ENCODE peak calls at places on chromosomes 4 and X, in six cellular contexts. M is suprapubic skin, H is right lobe of liver, R is vagina, N is tibial nerve, Y is uterus. T is an unnamed sample.

GRCh38 chr4:186904104-186904503 is 180.4 kb upstream of the FAT1 start:
- DNase-seq in M (no peak), H (no peak), R (no peak), N (no peak), Y (no peak), T (no peak)

GRCh38 chr4:5888222-5888701 is 4.6 kb downstream of the CRMP1 start:
- DNase-seq in M (no peak), H (no peak), R (no peak), N (no peak), Y (no peak), T (no peak)

GRCh38 chrX:67892391-67892790 is 348.6 kb downstream of the AR start:
- DNase-seq in M (no peak), H (no peak), R (no peak), N (no peak), Y (no peak), T (no peak)

GRCh38 chrX:21004835-21005234 is 369.4 kb upstream of the CNKSR2 start:
- DNase-seq in M (no peak), H (no peak), R (no peak), N (no peak), Y (no peak), T (no peak)

GRCh38 chr4:155179216-155179615 is 29.2 kb upstream of the NPY2R start:
- DNase-seq in M (no peak), H (no peak), R (no peak), N (no peak), Y (no peak), T (no peak)

GRCh38 chrX:138723301-138723700 is 11.8 kb upstream of the FGF13 start:
- DNase-seq in M (no peak), H (no peak), R (no peak), N (no peak), Y (no peak), T (no peak)

GRCh38 chrX:74246524-74246923 is 57.5 kb upstream of the ZCCHC13 start:
- DNase-seq in M (no peak), H (no peak), R (no peak), N (no peak), Y (no peak), T (no peak)

GRCh38 chr4:40334591-40335507 is at the start of gene CHRNA9:
- DNase-seq in M (no peak), H (no peak), R (no peak), N (no peak), Y (no peak), T (peak; percentile 33)

GRCh38 chr4:140090215-140090731 is 63.7 kb downstream of the MAML3 start:
- DNase-seq in M (no peak), H (no peak), R (no peak), N (no peak), Y (no peak), T (no peak)

GRCh38 chr4:107896651-107897050 is 34.7 kb upstream of the CYP2U1 start:
- DNase-seq in M (no peak), H (no peak), R (no peak), N (no peak), Y (no peak), T (no peak)

GRCh38 chr4:52588771-52589591 is 70.1 kb downstream of the USP46 start:
- DNase-seq in M (no peak), H (no peak), R (no peak), N (no peak), Y (peak; percentile 56), T (no peak)

GRCh38 chrX:150574824-150575409 is 6.5 kb downstream of the MTM1 start:
- DNase-seq in M (no peak), H (no peak), R (no peak), N (no peak), Y (no peak), T (no peak)

GRCh38 chrX:44896566-44897186 is 23.7 kb downstream of the KDM6A start:
- DNase-seq in M (no peak), H (no peak), R (no peak), N (no peak), Y (no peak), T (no peak)

GRCh38 chrX:102651242-102651967 is at the start of gene GPRASP1:
- DNase-seq in M (peak; percentile 72), H (peak; percentile 58), R (no peak), N (peak; percentile 37), Y (peak; percentile 79), T (peak; percentile 74)

DNA sequence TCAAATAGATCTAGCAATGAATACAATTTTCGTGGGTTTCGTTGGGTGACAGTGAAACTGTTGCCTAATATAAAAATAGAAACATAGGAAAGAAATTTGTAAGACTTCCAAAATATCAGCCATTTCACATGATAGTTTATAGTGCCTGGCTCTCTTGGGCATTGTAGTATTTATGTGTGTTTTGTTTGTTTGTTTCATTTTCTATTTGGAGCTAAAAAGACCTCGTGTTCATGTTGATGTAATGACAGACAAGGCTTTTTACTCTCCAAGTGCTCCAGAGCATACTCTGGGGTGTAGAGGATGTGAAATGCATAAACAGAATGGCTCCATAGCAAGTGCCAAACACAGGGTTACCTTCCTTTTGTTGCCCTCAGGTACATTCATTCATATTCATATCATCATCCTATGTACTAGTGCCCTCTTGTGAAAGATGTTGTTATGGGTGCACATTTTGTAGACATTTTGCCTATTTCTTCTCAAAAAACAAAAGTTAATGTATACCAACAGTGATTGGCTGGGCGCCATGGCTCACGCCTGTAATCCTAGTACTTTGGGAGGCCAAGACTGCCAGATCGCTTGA is 100.7 kb upstream of the AMOT start:
- DNase-seq in M (no peak), H (no peak), R (no peak), N (no peak), Y (no peak), T (no peak)
- H3K4me3 ChIP-seq in M (no peak overlapping the region), H (no peak overlapping the region), R (no peak overlapping the region), N (no peak overlapping the region), Y (no peak overlapping the region), T (no peak overlapping the region)

GRCh38 chrX:49186125-49187027 is at the start of gene PRICKLE3:
- DNase-seq in M (peak; percentile 89), H (peak; percentile 91), R (no peak), N (peak; percentile 72), Y (peak; percentile 79), T (peak; percentile 87)
- TF ChIP-seq POLR2A in M (no peak), H (peak; percentile 68), R (no peak), N (peak; percentile 73), Y (peak; percentile 72), T (peak; percentile 78)

GRCh38 chrX:71618303-71618721 is at the start of gene CXCR3:
- DNase-seq in M (no peak), H (peak; percentile 52), R (no peak), N (no peak), Y (no peak), T (peak; percentile 89)
- H3K4me3 ChIP-seq in M (no peak within 1 kb of the TSS), H (no peak within 1 kb of the TSS), R (no peak within 1 kb of the TSS), N (no peak within 1 kb of the TSS), Y (no peak within 1 kb of the TSS), T (no peak within 1 kb of the TSS)

DNA sequence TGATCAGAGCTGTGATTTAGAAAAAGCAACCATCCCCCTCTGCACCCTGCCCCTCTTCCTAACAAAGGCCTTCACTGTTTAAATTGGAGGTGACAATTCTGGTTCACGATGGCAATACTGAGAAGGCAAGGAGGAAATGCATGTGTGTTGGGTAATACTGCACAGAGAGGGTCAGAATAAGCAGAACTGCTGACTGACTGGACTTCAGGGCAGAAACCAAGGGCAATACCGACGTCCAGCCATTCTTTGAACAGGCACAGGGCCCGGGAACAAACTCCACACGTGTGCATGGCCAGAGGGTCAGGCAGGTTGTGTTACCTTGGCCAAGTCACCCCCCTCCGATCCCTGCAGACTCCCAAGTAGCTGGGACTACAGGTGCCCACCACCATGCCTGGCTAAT is 6.0 kb downstream of the ACSL1 start:
- DNase-seq in M (no peak), H (peak; percentile 74), R (no peak), N (no peak), Y (no peak), T (no peak)
- TF ChIP-seq POLR2A in M (no peak), H (peak; percentile 39), R (no peak), N (no peak), Y (no peak), T (no peak)

GRCh38 chr4:73422458-73422752 is 13.6 kb upstream of the AFP start:
- DNase-seq in M (no peak), H (no peak), R (no peak), N (no peak), Y (no peak), T (no peak)
- H3K4me3 ChIP-seq in M (no peak overlapping the region), H (no peak overlapping the region), R (no peak overlapping the region), N (no peak overlapping the region), Y (no peak overlapping the region), T (no peak overlapping the region)

DNA sequence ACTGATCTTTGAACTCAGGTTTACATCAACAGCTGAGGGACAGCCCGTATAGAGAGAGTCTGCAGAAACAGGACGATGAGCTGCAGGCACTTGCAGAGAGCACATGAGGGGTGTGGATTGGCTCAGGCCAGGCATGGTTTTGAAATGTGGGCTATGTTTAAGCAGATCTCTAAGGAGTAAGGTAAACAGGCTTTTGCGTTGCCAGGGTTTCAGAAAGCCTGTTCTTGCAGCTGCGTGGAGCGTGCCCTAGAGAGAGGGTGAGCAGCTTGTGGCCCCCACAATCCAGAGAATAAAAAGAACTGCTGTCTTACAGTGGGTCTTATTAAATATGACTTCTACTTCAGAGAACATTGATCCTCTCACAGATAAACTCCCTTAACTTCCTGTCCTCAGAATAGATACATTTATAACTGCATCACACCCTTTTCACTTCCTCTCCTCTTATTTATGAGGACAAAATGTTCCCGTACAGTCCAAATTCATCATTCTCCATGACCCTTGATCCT is 64.1 kb downstream of the TMA16 start:
- DNase-seq in M (peak; percentile 59), H (no peak), R (no peak), N (no peak), Y (no peak), T (no peak)
- TF ChIP-seq POLR2A in M (no peak), H (no peak), R (no peak), N (no peak), Y (no peak), T (no peak)

GRCh38 chrX:96027363-96027894 is 657.2 kb upstream of the DIAPH2 start:
- DNase-seq in M (no peak), H (no peak), R (no peak), N (no peak), Y (no peak), T (no peak)
- H3K4me3 ChIP-seq in M (no peak overlapping the region), H (no peak overlapping the region), R (no peak overlapping the region), N (no peak overlapping the region), Y (no peak overlapping the region), T (no peak overlapping the region)

T was measured in thyroid gland.